ENCODE peak calls at places on chromosomes 2 and 18, in eight cellular contexts. I is nephron progenitor cell, O is fibroblast of the aortic adventitia, K is PC-9, M is omental fat pad, A is uterus, B is HL-60, Q is suprapubic skin. V is an unnamed sample.

GRCh38 chr2:147600223-147600622 is 244.6 kb upstream of the ACVR2A start:
- DNase-seq in I (no peak), O (no peak), K (no peak), M (no peak), A (no peak), B (no peak), Q (no peak), V (no peak)

GRCh38 chr18:26656401-26656943 is 108.1 kb upstream of the KCTD1 start:
- DNase-seq in I (no peak), O (no peak), K (no peak), M (no peak), A (peak; percentile 23), B (no peak), Q (no peak), V (no peak)

GRCh38 chr2:181319291-181319690 is 137.9 kb upstream of the ITGA4 start:
- DNase-seq in I (no peak), O (no peak), K (no peak), M (no peak), A (no peak), B (no peak), Q (no peak), V (no peak)

GRCh38 chr2:239721991-239722759 is 303.0 kb downstream of the NDUFA10 start:
- DNase-seq in I (no peak), O (no peak), K (no peak), M (no peak), A (peak; percentile 6), B (no peak), Q (peak; percentile 54), V (no peak)

GRCh38 chr2:128435576-128436497 is 117.2 kb upstream of the HS6ST1 start:
- DNase-seq in I (peak; percentile 45), O (no peak), K (no peak), M (no peak), A (peak; percentile 5), B (no peak), Q (peak; percentile 49), V (no peak)

GRCh38 chr2:23784971-23785370 is 142.0 kb downstream of the ATAD2B start:
- DNase-seq in I (no peak), O (no peak), K (no peak), M (no peak), A (no peak), B (no peak), Q (no peak), V (no peak)

GRCh38 chr2:39631256-39631655 is 34.5 kb upstream of the TMEM178A start:
- DNase-seq in I (no peak), O (no peak), K (no peak), M (no peak), A (no peak), B (no peak), Q (no peak), V (no peak)

GRCh38 chr18:63322246-63322645 is 2.7 kb upstream of the BCL2 start:
- DNase-seq in I (no peak), O (no peak), K (no peak), M (no peak), A (no peak), B (peak; percentile 57), Q (no peak), V (no peak)

GRCh38 chr18:69217271-69217670 is 183.4 kb upstream of the DOK6 start:
- DNase-seq in I (no peak), O (no peak), K (no peak), M (no peak), A (no peak), B (no peak), Q (no peak), V (no peak)

GRCh38 chr2:233974530-233975071 is 57.4 kb downstream of the TRPM8 start:
- DNase-seq in I (no peak), O (peak; percentile 91), K (peak; percentile 98), M (no peak), A (no peak), B (no peak), Q (no peak), V (peak; percentile 49)

GRCh38 chr2:12982149-12982584 is 265.4 kb downstream of the TRIB2 start:
- DNase-seq in I (no peak), O (peak; percentile 50), K (no peak), M (no peak), A (no peak), B (no peak), Q (no peak), V (no peak)

GRCh38 chr2:102514061-102514785 is 41.2 kb downstream of the SLC9A4 start:
- DNase-seq in I (no peak), O (peak; percentile 96), K (peak; percentile 63), M (peak; percentile 27), A (no peak), B (no peak), Q (no peak), V (no peak)

GRCh38 chr2:193333539-193333938 is 1138.8 kb upstream of the TMEFF2 start:
- DNase-seq in I (no peak), O (no peak), K (no peak), M (no peak), A (no peak), B (no peak), Q (no peak), V (no peak)

GRCh38 chr2:149427371-149427770 is 97.0 kb downstream of the LYPD6 start:
- DNase-seq in I (no peak), O (no peak), K (no peak), M (no peak), A (no peak), B (no peak), Q (no peak), V (no peak)

GRCh38 chr2:157327621-157328102 is 2.0 kb upstream of the ERMN start:
- DNase-seq in I (peak; percentile 87), O (peak; percentile 81), K (peak; percentile 51), M (peak; percentile 86), A (peak; percentile 53), B (peak; percentile 56), Q (peak; percentile 83), V (peak; percentile 95)

GRCh38 chr2:68043719-68044498 is 18.9 kb downstream of the C1D start:
- DNase-seq in I (no peak), O (peak; percentile 19), K (no peak), M (no peak), A (no peak), B (no peak), Q (no peak), V (no peak)

GRCh38 chr2:12320027-12320734 is 396.6 kb upstream of the TRIB2 start:
- DNase-seq in I (no peak), O (peak; percentile 70), K (no peak), M (no peak), A (peak; percentile 47), B (no peak), Q (no peak), V (no peak)

GRCh38 chr18:7173216-7173615 is 55.6 kb upstream of the LAMA1 start:
- DNase-seq in I (no peak), O (no peak), K (no peak), M (no peak), A (no peak), B (no peak), Q (no peak), V (no peak)

GRCh38 chr18:61574665-61575064 is 241.4 kb downstream of the CDH20 start:
- DNase-seq in I (no peak), O (no peak), K (no peak), M (no peak), A (no peak), B (no peak), Q (no peak), V (no peak)

GRCh38 chr2:205684871-205685313 is 2.6 kb downstream of the NRP2 start:
- DNase-seq in I (peak; percentile 42), O (no peak), K (no peak), M (no peak), A (peak; percentile 52), B (no peak), Q (no peak), V (no peak)

GRCh38 chr2:230811508-230811907 is 53.2 kb upstream of the ITM2C start:
- DNase-seq in I (no peak), O (peak; percentile 35), K (no peak), M (no peak), A (no peak), B (no peak), Q (no peak), V (no peak)

GRCh38 chr2:230809015-230809414 is 55.7 kb upstream of the ITM2C start:
- DNase-seq in I (no peak), O (no peak), K (no peak), M (no peak), A (no peak), B (no peak), Q (no peak), V (no peak)

GRCh38 chr2:230812041-230812440 is 52.7 kb upstream of the ITM2C start:
- DNase-seq in I (no peak), O (no peak), K (peak; percentile 33), M (no peak), A (no peak), B (no peak), Q (no peak), V (no peak)

GRCh38 chr2:230807686-230808085 is 57.1 kb upstream of the ITM2C start:
- DNase-seq in I (no peak), O (no peak), K (no peak), M (no peak), A (no peak), B (peak; percentile 25), Q (no peak), V (no peak)

DNA sequence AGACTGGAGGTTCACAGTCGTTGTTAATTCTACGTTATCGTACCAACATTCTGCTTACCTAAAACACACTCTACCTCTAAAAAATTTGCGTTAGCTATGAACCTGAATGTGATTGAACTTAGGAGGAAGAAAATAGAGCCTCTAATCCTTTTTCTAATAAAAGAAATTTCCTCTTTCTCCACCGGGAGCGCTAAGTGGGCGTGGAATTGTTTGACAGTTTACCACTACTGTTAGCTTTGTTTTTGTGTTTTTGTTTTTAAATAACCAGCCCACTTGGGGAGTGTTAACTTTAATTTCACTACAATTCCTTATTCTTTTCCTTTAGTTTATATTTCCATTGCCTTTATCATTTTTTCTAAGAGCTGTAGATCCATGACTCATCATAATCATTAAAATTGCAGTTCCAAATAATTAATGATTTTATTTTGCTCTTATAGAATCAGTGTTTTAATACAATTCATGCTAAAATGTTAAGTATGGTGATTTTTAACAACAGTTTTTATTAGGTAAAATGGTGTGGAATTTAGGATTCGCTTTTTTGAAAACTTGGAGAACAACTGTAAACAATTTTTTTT is 55.0 kb upstream of the ITM2C start:
- DNase-seq in I (no peak), O (no peak), K (no peak), M (no peak), A (no peak), B (no peak), Q (no peak), V (no peak)
- TF ChIP-seq CTCF in I (no peak), O (peak; percentile 40), K (peak; percentile 52), M (no peak), A (no peak), B (no peak), Q (no peak), V (no peak)

GRCh38 chr2:65742977-65743376 is 310.6 kb upstream of the SPRED2 start:
- DNase-seq in I (no peak), O (no peak), K (no peak), M (no peak), A (no peak), B (no peak), Q (no peak), V (no peak)
- TF ChIP-seq CTCF in I (no peak), O (no peak), K (no peak), M (no peak), A (no peak), B (no peak), Q (no peak), V (no peak)

GRCh38 chr18:77749189-77749588 is 499.5 kb downstream of the GALR1 start:
- DNase-seq in I (peak; percentile 68), O (no peak), K (peak; percentile 2), M (no peak), A (no peak), B (no peak), Q (no peak), V (no peak)
- TF ChIP-seq CTCF in I (peak; percentile 90), O (no peak), K (peak; percentile 66), M (no peak), A (no peak), B (peak; percentile 46), Q (no peak), V (peak; percentile 48)

GRCh38 chr2:120004254-120004653 is 8.6 kb upstream of the EPB41L5 start:
- DNase-seq in I (no peak), O (no peak), K (no peak), M (no peak), A (no peak), B (no peak), Q (no peak), V (no peak)
- TF ChIP-seq CTCF in I (no peak), O (no peak), K (no peak), M (no peak), A (no peak), B (no peak), Q (no peak), V (no peak)

V was measured in dorsolateral prefrontal cortex.